ENCODE peak calls at places on chromosomes 11 and 22, in four cellular contexts. N, Q, P and T are unnamed samples.
A peak's percentile ranks its signal among the peaks of the same experiment; 100 is the strongest.

GRCh38 chr11:10329935-10330334 is 25.1 kb downstream of the ADM start:
- DNase-seq in N (no peak), Q (peak; percentile 79), P (no peak), T (peak; percentile 90)

GRCh38 chr22:19543970-19544708 is 19.9 kb upstream of the CLDN5 start:
- DNase-seq in N (no peak), Q (no peak), P (no peak), T (no peak)

GRCh38 chr11:43130616-43131015 is 181.2 kb upstream of the API5 start:
- DNase-seq in N (peak; percentile 47), Q (no peak), P (peak; percentile 72), T (no peak)

GRCh38 chr11:111697910-111698309 is 68.3 kb downstream of the PPP2R1B start:
- DNase-seq in N (no peak), Q (no peak), P (no peak), T (no peak)

GRCh38 chr11:44899959-44900358 is 50.7 kb downstream of the TP53I11 start:
- DNase-seq in N (no peak), Q (no peak), P (peak; percentile 90), T (peak; percentile 82)

GRCh38 chr22:46171940-46172339 is 21.6 kb downstream of the PPARA start:
- DNase-seq in N (no peak), Q (peak; percentile 24), P (no peak), T (peak; percentile 64)

GRCh38 chr11:5809122-5809519 is 397 bp downstream of the OR52N2 start:
- DNase-seq in N (no peak), Q (no peak), P (no peak), T (no peak)

GRCh38 chr11:105524286-105524685 is 85.6 kb upstream of the GRIA4 start:
- DNase-seq in N (no peak), Q (no peak), P (no peak), T (no peak)

GRCh38 chr11:35747638-35748037 is 85.1 kb downstream of the TRIM44 start:
- DNase-seq in N (no peak), Q (no peak), P (no peak), T (no peak)

GRCh38 chr11:69811431-69811830 is 7.8 kb downstream of the FGF3 start:
- DNase-seq in N (no peak), Q (no peak), P (no peak), T (no peak)

GRCh38 chr11:2355000-2355644 is 22.0 kb upstream of the CD81 start:
- DNase-seq in N (no peak), Q (no peak), P (no peak), T (peak; percentile 67)

GRCh38 chr22:28442951-28443876 is 236.4 kb downstream of the TTC28 start:
- DNase-seq in N (peak; percentile 78), Q (no peak), P (peak; percentile 87), T (peak; percentile 66)

GRCh38 chr22:39179841-39180335 is 27.4 kb upstream of the CBX7 start:
- DNase-seq in N (no peak), Q (no peak), P (peak; percentile 90), T (no peak)

GRCh38 chr11:47507016-47507631 is 45.8 kb downstream of the CELF1 start:
- DNase-seq in N (no peak), Q (no peak), P (no peak), T (peak; percentile 39)

GRCh38 chr11:44574620-44575287 is 9.3 kb downstream of the CD82 start:
- DNase-seq in N (no peak), Q (peak; percentile 97), P (no peak), T (peak; percentile 87)

GRCh38 chr11:118619444-118620205 is 12.2 kb downstream of the PHLDB1 start:
- DNase-seq in N (peak; percentile 75), Q (peak; percentile 88), P (no peak), T (peak; percentile 97)

GRCh38 chr11:119153049-119153818 is 4.4 kb downstream of the ABCG4 start:
- DNase-seq in N (no peak), Q (no peak), P (peak; percentile 78), T (no peak)

GRCh38 chr11:110704210-110704864 is 7.9 kb downstream of the ARHGAP20 start:
- DNase-seq in N (no peak), Q (no peak), P (no peak), T (no peak)

GRCh38 chr11:44997566-44997965 is 46.9 kb upstream of the TP53I11 start:
- DNase-seq in N (no peak), Q (no peak), P (peak; percentile 28), T (no peak)

GRCh38 chr11:83195649-83196048 is 2.1 kb downstream of the ANKRD42 start:
- DNase-seq in N (no peak), Q (no peak), P (no peak), T (no peak)

GRCh38 chr11:113161671-113162589 is 152.5 kb upstream of the TTC12 start:
- DNase-seq in N (no peak), Q (no peak), P (no peak), T (no peak)

GRCh38 chr22:31818481-31819392 is 64.9 kb downstream of the DEPDC5 start:
- DNase-seq in N (no peak), Q (no peak), P (no peak), T (peak; percentile 23)

GRCh38 chr11:19728436-19728835 is 15.8 kb downstream of the NAV2 start:
- DNase-seq in N (no peak), Q (peak; percentile 59), P (no peak), T (peak; percentile 28)

GRCh38 chr11:111725621-111726020 is 40.6 kb downstream of the PPP2R1B start:
- DNase-seq in N (no peak), Q (no peak), P (no peak), T (no peak)

GRCh38 chr11:126133902-126134301 is 71.2 kb upstream of the CDON start:
- DNase-seq in N (no peak), Q (no peak), P (peak; percentile 57), T (no peak)

GRCh38 chr11:62572431-62572830 is 1.3 kb downstream of the EEF1G start:
- DNase-seq in N (no peak), Q (no peak), P (no peak), T (no peak)

GRCh38 chr11:73321342-73322110 is 13.4 kb downstream of the ARHGEF17 start:
- DNase-seq in N (no peak), Q (no peak), P (no peak), T (peak; percentile 54)

GRCh38 chr11:5665051-5665450 is 19.8 kb downstream of the TRIM5 start:
- DNase-seq in N (no peak), Q (no peak), P (no peak), T (no peak)

GRCh38 chr11:128695539-128696221 is 1.8 kb downstream of the FLI1 start:
- DNase-seq in N (no peak), Q (no peak), P (peak; percentile 60), T (no peak)

GRCh38 chr11:120337133-120337895 is 1.1 kb downstream of the ARHGEF12 start:
- DNase-seq in N (no peak), Q (no peak), P (no peak), T (no peak)

GRCh38 chr11:18235394-18235926 is 1.1 kb downstream of the SAA4 start:
- DNase-seq in N (no peak), Q (no peak), P (no peak), T (no peak)

GRCh38 chr11:2571598-2572281 is 126.9 kb downstream of the KCNQ1 start:
- DNase-seq in N (peak; percentile 31), Q (no peak), P (no peak), T (no peak)

GRCh38 chr22:45934659-45935341 is 42.2 kb downstream of the WNT7B start:
- DNase-seq in N (peak; percentile 86), Q (peak; percentile 76), P (no peak), T (peak; percentile 96)

GRCh38 chr11:76667271-76667818 is 3.2 kb downstream of the LRRC32 start:
- DNase-seq in N (peak; percentile 21), Q (no peak), P (peak; percentile 45), T (no peak)
- TF ChIP-seq CTCF in N (no peak), Q (no peak), P (no peak), T (no peak)

GRCh38 chr22:35352214-35353111 is 28.4 kb upstream of the HMOX1 start:
- DNase-seq in N (peak; percentile 75), Q (no peak), P (peak; percentile 89), T (no peak)
- TF ChIP-seq CTCF in N (no peak), Q (peak; percentile 6), P (peak; percentile 75), T (peak; percentile 36)

GRCh38 chr11:117096973-117097566 is 1.2 kb downstream of the SIK3 start:
- DNase-seq in N (no peak), Q (no peak), P (peak; percentile 57), T (no peak)

GRCh38 chr11:117097567-117098268 is 510 bp downstream of the SIK3 start:
- DNase-seq in N (peak; percentile 68), Q (no peak), P (peak; percentile 79), T (no peak)

GRCh38 chr11:117099681-117100080 is 1.5 kb upstream of the SIK3 start:
- DNase-seq in N (no peak), Q (no peak), P (no peak), T (no peak)

GRCh38 chr11:117096140-117096972 is 1.9 kb downstream of the SIK3 start:
- DNase-seq in N (peak; percentile 69), Q (no peak), P (peak; percentile 78), T (peak; percentile 11)

GRCh38 chr11:117098269-117099231 is at the start of gene SIK3:
- DNase-seq in N (peak; percentile 97), Q (no peak), P (peak; percentile 95), T (peak; percentile 88)
- TF ChIP-seq CTCF in N (peak; percentile 16), Q (peak; percentile 80), P (peak; percentile 46), T (peak; percentile 72)

DNA sequence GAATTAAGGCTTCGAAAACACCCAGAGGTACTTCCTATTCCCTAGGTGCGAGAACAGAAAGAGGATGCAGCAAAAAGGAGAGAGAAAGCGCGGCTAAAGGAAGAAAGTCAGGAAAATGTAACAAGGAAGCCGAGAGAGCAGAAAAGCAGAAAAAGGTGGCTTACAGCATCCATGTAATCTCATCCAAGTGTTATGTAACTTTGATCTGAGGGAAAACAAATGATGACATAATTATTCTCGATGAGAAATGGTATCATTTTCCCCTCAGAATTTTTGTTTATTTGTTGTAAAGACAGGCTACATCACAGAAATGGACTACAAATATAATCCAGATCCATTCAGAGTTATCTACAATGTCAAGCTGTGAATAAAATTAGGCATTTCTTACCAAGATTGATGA is 69.1 kb upstream of the APOA1 start:
- DNase-seq in N (no peak), Q (no peak), P (no peak), T (no peak)
- TF ChIP-seq CTCF in N (no peak), Q (no peak), P (no peak), T (no peak)

GRCh38 chr22:41830174-41830573 is 2.7 kb upstream of the SREBF2 start:
- DNase-seq in N (no peak), Q (no peak), P (peak; percentile 63), T (no peak)
- TF ChIP-seq CTCF in N (no peak), Q (no peak), P (peak; percentile 56), T (peak; percentile 21)